ENCODE peak calls at places on chromosomes 11 and 22, in six cellular contexts. O is Caco-2; Z is psoas muscle; A is activated CD4-positive, alpha-beta T cell treated with anti-CD3 and anti-CD28 coated beads for 24 hours; H is Kasumi-1; M is SJCRH30. L is an unnamed sample.

GRCh38 chr11:32839308-32839707 is 9.6 kb downstream of the PRRG4 start:
- DNase-seq in H (no peak), M (no peak), A (no peak), O (no peak), Z (no peak), L (no peak)

GRCh38 chr11:62273789-62274275 is 3.9 kb downstream of the SCGB2A2 start:
- DNase-seq in A (no peak), M (no peak), O (no peak), H (no peak), Z (no peak), L (peak; percentile 13)

GRCh38 chr22:39308614-39309363 is 10.6 kb downstream of the RPL3 start:
- DNase-seq in M (peak; percentile 61), A (no peak), O (no peak), Z (peak; percentile 83), H (no peak), L (peak; percentile 77)

GRCh38 chr22:17807571-17808410 is 33.5 kb upstream of the BID start:
- DNase-seq in A (no peak), O (peak; percentile 19), M (peak; percentile 77), Z (peak; percentile 51), H (no peak), L (no peak)

GRCh38 chr11:38756537-38756936 is 2158.5 kb upstream of the RAG2 start:
- DNase-seq in O (no peak), Z (no peak), A (no peak), H (no peak), M (no peak), L (no peak)

GRCh38 chr11:2741006-2741376 is 41.2 kb upstream of the KCNQ1OT1 start:
- DNase-seq in H (no peak), O (no peak), M (no peak), Z (no peak), A (no peak), L (peak; percentile 59)

GRCh38 chr22:29072193-29072978 is 449 bp upstream of the KREMEN1 start:
- DNase-seq in O (peak; percentile 99), H (peak; percentile 55), Z (peak; percentile 86), A (peak; percentile 75), M (peak; percentile 81), L (peak; percentile 70)

GRCh38 chr22:35632902-35633301 is 15.3 kb upstream of the APOL6 start:
- DNase-seq in A (no peak), H (no peak), O (no peak), Z (no peak), M (no peak), L (no peak)

GRCh38 chr11:103281301-103281700 is 172.1 kb downstream of the DYNC2H1 start:
- DNase-seq in Z (no peak), O (no peak), A (no peak), H (no peak), M (no peak), L (no peak)

GRCh38 chr11:66454253-66454652 is 12.5 kb upstream of the PELI3 start:
- DNase-seq in H (no peak), M (no peak), Z (no peak), O (no peak), A (no peak), L (no peak)

GRCh38 chr11:59822989-59823566 is 12.5 kb upstream of the MRPL16 start:
- DNase-seq in A (no peak), O (peak; percentile 66), M (peak; percentile 82), Z (no peak), H (peak; percentile 84), L (peak; percentile 87)

L was measured in NB4.